ENCODE peak calls at places on chromosome 13, in four cellular contexts. R is stimulated activated CD4-positive, alpha-beta T cell treated with anti-CD3 and anti-CD28 coated beads, Interleukin-4, amount 100 ng/mL, for 4 hours; D is mesothelial cell of epicardium; O is NCI-H1417 treated with DMSO at 0.1 percent for 48 hours. T is an unnamed sample.

GRCh38 chr13:79481685-79482052 is 714 bp downstream of the NDFIP2 start:
- DNase-seq in R (peak), O (no peak), D (no peak), T (no peak)

GRCh38 chr13:73106513-73107214 is 47.9 kb downstream of the KLF5 start:
- DNase-seq in D (no peak), R (no peak), O (no peak), T (no peak)

GRCh38 chr13:37769078-37769477 is 100.5 kb downstream of the TRPC4 start:
- DNase-seq in D (no peak), R (no peak), O (no peak), T (no peak)

GRCh38 chr13:111879719-111880118 is 187.2 kb upstream of the SOX1 start:
- DNase-seq in D (no peak), R (no peak), O (no peak), T (no peak)

GRCh38 chr13:59674616-59675015 is 489.1 kb downstream of the DIAPH3 start:
- DNase-seq in O (no peak), D (no peak), R (no peak), T (no peak)

GRCh38 chr13:73201601-73202000 is 142.8 kb downstream of the KLF5 start:
- DNase-seq in O (no peak), D (no peak), R (no peak), T (no peak)

GRCh38 chr13:44436589-44437337 is 63.1 kb downstream of the SERP2 start:
- DNase-seq in R (peak), O (peak), D (peak), T (peak)

GRCh38 chr13:86585826-86586225 is 786.6 kb upstream of the SLITRK6 start:
- DNase-seq in O (no peak), D (peak), R (no peak), T (no peak)

GRCh38 chr13:73107459-73107858 is 48.7 kb downstream of the KLF5 start:
- DNase-seq in O (no peak), D (no peak), R (no peak), T (no peak)

GRCh38 chr13:41463823-41464602 is 6.7 kb downstream of the RGCC start:
- DNase-seq in O (no peak), D (no peak), R (peak), T (no peak)

GRCh38 chr13:27634231-27634630 is 12.5 kb downstream of the POLR1D start:
- DNase-seq in O (no peak), D (no peak), R (no peak), T (no peak)

GRCh38 chr13:73993661-73994060 is 140.5 kb downstream of the KLF12 start:
- DNase-seq in D (no peak), R (no peak), O (no peak), T (no peak)

GRCh38 chr13:60267498-60268202 is 103.9 kb upstream of the DIAPH3 start:
- DNase-seq in R (no peak), D (peak), O (no peak), T (no peak)

GRCh38 chr13:20475927-20476691 is 49.5 kb downstream of the CRYL1 start:
- DNase-seq in D (no peak), R (peak), O (no peak), T (no peak)

GRCh38 chr13:64912141-64912540 is 2318.0 kb downstream of the PCDH9 start:
- DNase-seq in O (no peak), R (no peak), D (no peak), T (peak)

GRCh38 chr13:30510811-30511371 is 45.2 kb upstream of the HMGB1 start:
- DNase-seq in R (no peak), O (no peak), D (no peak), T (no peak)

GRCh38 chr13:44410328-44410859 is 36.8 kb downstream of the SERP2 start:
- DNase-seq in D (no peak), R (no peak), O (no peak), T (no peak)

GRCh38 chr13:22196777-22197176 is 525.9 kb downstream of the FGF9 start:
- DNase-seq in O (no peak), D (no peak), R (no peak), T (no peak)

GRCh38 chr13:78820541-78820940 is 161.6 kb upstream of the OBI1 start:
- DNase-seq in R (no peak), D (no peak), O (no peak), T (no peak)

GRCh38 chr13:114179087-114179658 is at the start of gene CFAP97D2:
- DNase-seq in O (no peak), D (no peak), R (no peak), T (no peak)

GRCh38 chr13:90721937-90722336 is 625.5 kb upstream of the MIR17HG start:
- DNase-seq in D (no peak), O (no peak), R (no peak), T (no peak)

GRCh38 chr13:102879793-102880499 is 34.1 kb downstream of the ERCC5 start:
- DNase-seq in O (no peak), D (no peak), R (no peak), T (no peak)